ENCODE peak calls at places on chromosomes 13 and 19, in nine cellular contexts. P is ascending aorta, R is AG04450, V is lower leg skin, C is retinal pigment epithelial cell, I is A549, B is cardiac muscle cell, Q is mammary epithelial cell, S is epithelial cell of esophagus. D is an unnamed sample.

GRCh38 chr19:39166571-39167391 is 30.0 kb upstream of the NCCRP1 start:
- DNase-seq in P (no peak), S (peak), Q (peak), B (no peak), I (no peak), C (no peak), R (no peak), V (peak), D (no peak)

GRCh38 chr19:33312065-33312464 is 9.7 kb upstream of the CEBPA start:
- DNase-seq in P (no peak), I (no peak), R (no peak), C (no peak), Q (no peak), S (no peak), B (no peak), V (no peak), D (no peak)

GRCh38 chr19:36488118-36488815 is 1.1 kb downstream of the ZNF566 start:
- DNase-seq in Q (no peak), I (no peak), V (no peak), B (no peak), R (no peak), S (no peak), P (no peak), C (no peak), D (no peak)

GRCh38 chr13:48194392-48194754 is 38.6 kb upstream of the ITM2B start:
- DNase-seq in S (peak), C (no peak), B (peak), I (no peak), Q (peak), P (no peak), V (no peak), R (no peak), D (no peak)

GRCh38 chr19:10961763-10962536 is 1.1 kb downstream of the SMARCA4 start:
- DNase-seq in V (no peak), S (peak), R (no peak), C (no peak), I (no peak), P (no peak), B (no peak), Q (no peak), D (no peak)

GRCh38 chr19:30371960-30372824 is at the start of gene ZNF536:
- DNase-seq in P (no peak), S (no peak), B (no peak), C (no peak), V (no peak), R (no peak), I (no peak), Q (no peak), D (no peak)

GRCh38 chr19:15378529-15379082 is 981 bp downstream of the AKAP8 start:
- DNase-seq in S (peak), Q (peak), C (peak), P (no peak), R (no peak), V (peak), I (peak), B (peak), D (no peak)

GRCh38 chr19:3151563-3152430 is 16.0 kb downstream of the GNA15 start:
- DNase-seq in P (no peak), B (no peak), I (no peak), C (no peak), R (no peak), S (peak), V (no peak), Q (peak), D (no peak)

GRCh38 chr13:85864963-85865530 is 65.8 kb upstream of the SLITRK6 start:
- DNase-seq in C (peak), B (peak), R (peak), S (peak), V (no peak), P (no peak), Q (peak), I (peak), D (peak)

GRCh38 chr13:62293081-62293480 is 877.4 kb upstream of the PCDH20 start:
- DNase-seq in Q (no peak), V (peak), I (peak), S (peak), R (no peak), P (no peak), C (no peak), B (no peak), D (no peak)

GRCh38 chr19:5048727-5049553 is 80.0 kb downstream of the KDM4B start:
- DNase-seq in B (peak), V (peak), C (peak), Q (no peak), S (no peak), P (peak), I (peak), R (no peak), D (peak)

GRCh38 chr13:28000567-28000966 is 12.1 kb upstream of the URAD start:
- DNase-seq in I (peak), S (no peak), B (no peak), R (no peak), V (no peak), Q (no peak), C (no peak), P (no peak), D (no peak)

GRCh38 chr13:47897411-47898050 is 103.5 kb downstream of the SUCLA2 start:
- DNase-seq in P (no peak), Q (peak), B (peak), C (no peak), V (no peak), R (no peak), S (peak), I (no peak), D (peak)

GRCh38 chr19:1214862-1215731 is 9.5 kb downstream of the STK11 start:
- DNase-seq in S (peak), B (no peak), P (peak), I (no peak), R (no peak), C (peak), V (no peak), Q (no peak), D (no peak)

GRCh38 chr13:44432595-44432994 is 59.0 kb downstream of the SERP2 start:
- DNase-seq in Q (peak), S (peak), P (no peak), B (no peak), R (no peak), C (no peak), I (peak), V (no peak), D (no peak)

GRCh38 chr13:102902789-102903347 is 57.0 kb downstream of the ERCC5 start:
- DNase-seq in I (no peak), P (no peak), V (no peak), R (no peak), B (no peak), Q (no peak), C (no peak), S (no peak), D (no peak)

GRCh38 chr19:3176715-3177501 is 1.7 kb upstream of the S1PR4 start:
- DNase-seq in C (peak), I (peak), Q (peak), R (no peak), V (no peak), P (no peak), B (no peak), S (peak), D (no peak)

GRCh38 chr19:30338878-30339623 is 33.1 kb upstream of the ZNF536 start:
- DNase-seq in P (no peak), B (no peak), S (no peak), I (no peak), C (no peak), V (no peak), Q (no peak), R (no peak), D (no peak)

GRCh38 chr19:53130506-53130905 is 2.2 kb downstream of the ZNF415 start:
- DNase-seq in S (peak), B (no peak), P (no peak), R (no peak), Q (no peak), V (no peak), I (no peak), C (no peak), D (no peak)

GRCh38 chr13:95234242-95234641 is 67.0 kb downstream of the ABCC4 start:
- DNase-seq in I (no peak), V (no peak), C (no peak), B (no peak), Q (no peak), P (no peak), S (no peak), R (no peak), D (no peak)

GRCh38 chr19:14375582-14376291 is 5.5 kb upstream of the ADGRE5 start:
- DNase-seq in B (peak), Q (no peak), R (no peak), P (peak), I (no peak), S (no peak), C (no peak), V (no peak), D (no peak)

GRCh38 chr13:28286263-28286662 is 147.9 kb downstream of the PAN3 start:
- DNase-seq in P (no peak), V (no peak), I (no peak), R (no peak), S (no peak), B (no peak), Q (no peak), C (no peak), D (no peak)

GRCh38 chr19:17234911-17235617 is 9.0 kb downstream of the OCEL1 start:
- DNase-seq in Q (peak), R (no peak), I (peak), C (no peak), P (no peak), S (peak), B (peak), V (no peak), D (no peak)

GRCh38 chr19:55348317-55349034 is 6.0 kb downstream of the COX6B2 start:
- DNase-seq in Q (no peak), I (no peak), S (no peak), V (no peak), C (no peak), R (no peak), B (no peak), P (no peak), D (no peak)

GRCh38 chr19:40702337-40703012 is 12.0 kb upstream of the NUMBL start:
- DNase-seq in B (peak), C (no peak), Q (no peak), I (peak), V (no peak), R (no peak), P (no peak), S (peak), D (no peak)
- TF ChIP-seq CTCF in B (peak), C (peak), Q (peak), I (peak), V (no peak), R (peak), P (no peak), S (peak), D (peak)

DNA sequence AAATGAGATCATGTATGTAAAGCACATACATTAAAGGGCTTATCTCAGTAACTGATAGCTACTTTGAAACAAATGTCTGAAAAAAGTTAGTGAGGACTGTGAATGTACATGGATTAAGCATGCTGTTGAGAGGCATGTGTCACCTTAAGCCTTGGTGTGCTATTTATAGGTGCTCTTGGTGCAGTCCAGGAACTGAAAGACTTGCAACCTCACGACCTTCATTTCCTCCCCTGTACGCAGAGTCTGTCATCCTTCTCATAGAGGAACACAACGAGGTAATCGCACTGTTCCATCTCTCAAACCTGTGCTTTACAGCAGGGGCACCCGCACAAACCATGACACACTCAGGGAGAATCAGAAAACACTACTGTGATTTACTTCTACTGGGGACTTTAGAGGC is 65.6 kb downstream of the UFM1 start:
- DNase-seq in P (no peak), B (no peak), V (no peak), C (peak), Q (peak), I (no peak), S (peak), R (no peak), D (no peak)
- H3K4me3 ChIP-seq in P (no peak), B (no peak), V (no peak), C (no peak), Q (no peak), I (no peak), S (no peak), R (no peak), D (no peak)

DNA sequence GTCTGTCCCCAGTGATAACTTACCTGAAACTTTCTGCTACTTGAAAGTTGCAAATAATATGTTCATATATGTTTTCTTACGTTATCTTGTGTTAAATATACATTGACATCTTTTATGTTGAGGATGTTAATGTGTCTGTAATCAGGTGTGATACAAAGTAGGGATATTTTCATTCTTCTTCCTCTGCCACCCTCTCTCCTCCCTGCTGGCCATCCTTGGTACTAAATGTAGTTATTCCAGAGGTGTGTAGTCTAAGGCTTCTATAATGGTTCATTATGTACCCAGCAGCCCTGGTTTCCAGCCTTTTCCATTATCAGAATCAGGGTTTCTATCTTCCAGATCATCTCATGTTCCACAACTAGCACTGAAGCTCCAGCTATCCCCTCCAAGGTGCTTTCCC is 606.7 kb upstream of the KLHL1 start:
- DNase-seq in V (no peak), S (no peak), B (no peak), Q (no peak), I (no peak), C (no peak), P (no peak), R (no peak), D (no peak)
- TF ChIP-seq CTCF in V (no peak), S (peak), B (no peak), Q (peak), I (no peak), C (no peak), P (no peak), R (no peak), D (peak)

DNA sequence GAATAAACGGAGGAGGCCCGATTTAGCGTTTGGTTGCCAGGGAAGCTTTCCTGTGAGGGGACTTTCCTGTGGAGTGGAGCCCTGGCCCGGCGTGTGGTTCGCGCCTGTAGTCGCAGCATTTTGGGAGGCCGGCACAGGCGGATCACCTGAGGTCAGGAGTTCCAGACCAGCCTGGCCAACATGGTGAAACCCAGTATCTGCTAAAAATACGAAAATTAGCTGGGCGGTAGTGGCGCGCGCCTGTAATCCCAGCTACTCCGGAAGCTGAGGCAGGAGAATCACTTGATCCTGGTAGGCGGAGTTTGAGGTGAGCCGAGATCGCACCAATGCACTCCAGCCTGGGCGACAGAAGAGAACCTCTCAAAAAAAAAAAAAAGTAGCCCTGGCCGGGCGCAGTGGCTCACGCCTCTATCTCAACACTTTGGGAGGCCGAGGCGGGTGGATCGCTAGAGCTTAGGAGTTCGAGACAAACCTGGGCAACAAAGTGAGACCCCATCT is 6.9 kb downstream of the KANK3 start:
- DNase-seq in V (no peak), S (no peak), B (no peak), C (no peak), R (no peak), P (no peak), Q (no peak), I (no peak), D (no peak)
- H3K4me3 ChIP-seq in V (no peak), S (no peak), B (no peak), C (no peak), R (no peak), P (no peak), Q (no peak), I (no peak), D (no peak)

DNA sequence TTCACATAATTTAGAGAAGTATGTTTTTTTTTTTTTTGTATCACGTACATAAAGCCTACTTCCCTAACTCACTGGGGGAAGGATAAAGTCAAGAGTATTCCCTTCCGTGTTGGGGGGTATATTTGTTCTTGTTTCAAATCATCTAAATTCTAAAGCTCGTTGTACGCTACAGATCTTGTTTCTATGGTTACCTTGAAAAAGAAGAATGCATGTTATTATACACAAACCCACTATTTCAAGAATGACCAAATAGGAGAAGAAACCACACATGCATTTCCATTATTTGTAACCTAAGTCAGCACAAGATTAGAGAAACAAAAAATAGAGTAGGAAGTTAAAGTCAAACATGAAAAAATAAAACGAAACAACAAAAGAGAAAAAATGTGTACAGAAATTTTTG is 637.1 kb upstream of the MIR17HG start:
- DNase-seq in R (no peak), S (no peak), I (no peak), Q (no peak), B (no peak), V (no peak), C (no peak), P (no peak), D (no peak)
- TF ChIP-seq CTCF in R (no peak), S (no peak), I (no peak), Q (no peak), B (no peak), V (no peak), C (no peak), P (no peak), D (no peak)

GRCh38 chr13:21616205-21616604 is 12.2 kb upstream of the MICU2 start:
- DNase-seq in C (no peak), B (no peak), P (no peak), I (no peak), Q (no peak), R (no peak), V (no peak), S (no peak), D (no peak)
- H3K4me3 ChIP-seq in C (no peak), B (no peak), P (no peak), I (no peak), Q (no peak), R (no peak), V (no peak), S (no peak), D (no peak)

GRCh38 chr13:110644892-110645521 is 29.7 kb downstream of the NAXD start:
- DNase-seq in C (peak), R (peak), B (peak), P (peak), S (peak), Q (peak), V (no peak), I (peak), D (no peak)
- TF ChIP-seq CTCF in C (peak), R (peak), B (peak), P (peak), S (peak), Q (no peak), V (no peak), I (no peak), D (peak)

DNA sequence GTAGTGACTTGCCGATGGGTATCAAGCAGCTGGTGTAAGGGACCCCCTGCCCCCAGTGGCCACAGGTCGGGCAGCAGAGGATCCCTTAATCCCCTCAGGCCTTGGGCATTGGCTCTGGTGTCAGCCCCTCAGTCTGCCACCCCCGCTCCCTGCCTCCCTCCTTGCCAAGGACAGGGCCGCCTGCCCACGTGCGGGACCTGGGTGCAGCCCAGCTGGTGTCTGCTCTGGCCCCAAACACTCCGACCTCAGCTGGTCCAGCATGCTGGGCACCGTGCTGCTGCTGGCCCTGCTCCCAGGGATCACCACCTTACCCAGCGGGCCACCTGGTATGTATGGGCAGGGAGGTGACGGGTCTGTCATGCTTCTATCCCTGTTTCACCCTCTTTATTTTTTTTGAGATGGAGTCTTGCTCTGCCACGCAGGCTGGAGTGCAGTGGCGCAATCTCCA is at the start of gene TGFBR3L:
- DNase-seq in V (no peak), S (no peak), R (no peak), Q (no peak), B (no peak), P (no peak), C (no peak), I (no peak), D (no peak)
- H3K4me3 ChIP-seq in V (no peak), S (no peak), R (no peak), Q (no peak), B (no peak), P (no peak), C (no peak), I (no peak), D (no peak)